ENCODE peak calls at places on chromosomes 6 and 20, in ten cellular contexts. One of them, this sample, is unnamed.

GRCh38 chr20:59405819-59406218 is 105.4 kb downstream of the EDN3 start:
- DNase-seq in cardiac muscle cell: no peak
- DNase-seq in bronchial epithelial cell: no peak
- DNase-seq in mammary epithelial cell: no peak
- DNase-seq in kidney epithelial cell: no peak
- DNase-seq in AG04450: no peak
- DNase-seq in heart left ventricle: no peak
- DNase-seq in pancreas: no peak
- DNase-seq in breast epithelium: no peak
- DNase-seq in CD8-positive, alpha-beta T cell: no peak
- DNase-seq in this sample: no peak

GRCh38 chr20:17624070-17624469 is 54.2 kb downstream of the DSTN start:
- DNase-seq in cardiac muscle cell: no peak
- DNase-seq in bronchial epithelial cell: no peak
- DNase-seq in mammary epithelial cell: no peak
- DNase-seq in kidney epithelial cell: no peak
- DNase-seq in AG04450: no peak
- DNase-seq in heart left ventricle: no peak
- DNase-seq in pancreas: no peak
- DNase-seq in breast epithelium: no peak
- DNase-seq in CD8-positive, alpha-beta T cell: no peak
- DNase-seq in this sample: no peak

GRCh38 chr20:36881331-36881730 is 5.4 kb downstream of the TLDC2 start:
- DNase-seq in cardiac muscle cell: no peak
- DNase-seq in bronchial epithelial cell: no peak
- DNase-seq in mammary epithelial cell: no peak
- DNase-seq in kidney epithelial cell: no peak
- DNase-seq in AG04450: no peak
- DNase-seq in heart left ventricle: no peak
- DNase-seq in pancreas: no peak
- DNase-seq in breast epithelium: no peak
- DNase-seq in CD8-positive, alpha-beta T cell: no peak
- DNase-seq in this sample: no peak

GRCh38 chr6:13259393-13259792 is 68.9 kb downstream of the TBC1D7 start:
- DNase-seq in cardiac muscle cell: no peak
- DNase-seq in bronchial epithelial cell: no peak
- DNase-seq in mammary epithelial cell: no peak
- DNase-seq in kidney epithelial cell: no peak
- DNase-seq in AG04450: no peak
- DNase-seq in heart left ventricle: no peak
- DNase-seq in pancreas: no peak
- DNase-seq in breast epithelium: no peak
- DNase-seq in CD8-positive, alpha-beta T cell: no peak
- DNase-seq in this sample: no peak

GRCh38 chr20:14644698-14645097 is 307.3 kb upstream of the FLRT3 start:
- DNase-seq in cardiac muscle cell: no peak
- DNase-seq in bronchial epithelial cell: no peak
- DNase-seq in mammary epithelial cell: no peak
- DNase-seq in kidney epithelial cell: no peak
- DNase-seq in AG04450: no peak
- DNase-seq in heart left ventricle: no peak
- DNase-seq in pancreas: no peak
- DNase-seq in breast epithelium: no peak
- DNase-seq in CD8-positive, alpha-beta T cell: no peak
- DNase-seq in this sample: no peak

GRCh38 chr6:41584668-41585205 is 38.6 kb downstream of the FOXP4 start:
- DNase-seq in cardiac muscle cell: peak
- DNase-seq in bronchial epithelial cell: peak
- DNase-seq in mammary epithelial cell: no peak
- DNase-seq in kidney epithelial cell: no peak
- DNase-seq in AG04450: no peak
- DNase-seq in heart left ventricle: no peak
- DNase-seq in pancreas: peak
- DNase-seq in breast epithelium: peak
- DNase-seq in CD8-positive, alpha-beta T cell: no peak
- DNase-seq in this sample: no peak

GRCh38 chr6:148835920-148836441 is 89.2 kb downstream of the UST start:
- DNase-seq in cardiac muscle cell: no peak
- DNase-seq in bronchial epithelial cell: peak
- DNase-seq in mammary epithelial cell: no peak
- DNase-seq in kidney epithelial cell: no peak
- DNase-seq in AG04450: peak
- DNase-seq in heart left ventricle: no peak
- DNase-seq in pancreas: no peak
- DNase-seq in breast epithelium: no peak
- DNase-seq in CD8-positive, alpha-beta T cell: no peak
- DNase-seq in this sample: peak

GRCh38 chr6:168370310-168370991 is 50.9 kb upstream of the DACT2 start:
- DNase-seq in cardiac muscle cell: peak
- DNase-seq in bronchial epithelial cell: peak
- DNase-seq in mammary epithelial cell: no peak
- DNase-seq in kidney epithelial cell: no peak
- DNase-seq in AG04450: no peak
- DNase-seq in heart left ventricle: peak
- DNase-seq in pancreas: peak
- DNase-seq in breast epithelium: peak
- DNase-seq in CD8-positive, alpha-beta T cell: peak
- DNase-seq in this sample: peak

GRCh38 chr6:16466778-16467177 is 228.4 kb downstream of the GMPR start:
- DNase-seq in cardiac muscle cell: no peak
- DNase-seq in bronchial epithelial cell: no peak
- DNase-seq in mammary epithelial cell: no peak
- DNase-seq in kidney epithelial cell: no peak
- DNase-seq in AG04450: no peak
- DNase-seq in heart left ventricle: no peak
- DNase-seq in pancreas: no peak
- DNase-seq in breast epithelium: no peak
- DNase-seq in CD8-positive, alpha-beta T cell: no peak
- DNase-seq in this sample: no peak

GRCh38 chr6:52718535-52718934 is 44.7 kb downstream of the GSTA2 start:
- DNase-seq in cardiac muscle cell: no peak
- DNase-seq in bronchial epithelial cell: peak
- DNase-seq in mammary epithelial cell: no peak
- DNase-seq in kidney epithelial cell: no peak
- DNase-seq in AG04450: no peak
- DNase-seq in heart left ventricle: no peak
- DNase-seq in pancreas: no peak
- DNase-seq in breast epithelium: no peak
- DNase-seq in CD8-positive, alpha-beta T cell: no peak
- DNase-seq in this sample: peak

GRCh38 chr20:41213150-41213820 is 75.9 kb downstream of the PLCG1 start:
- DNase-seq in cardiac muscle cell: no peak
- DNase-seq in bronchial epithelial cell: peak
- DNase-seq in mammary epithelial cell: peak
- DNase-seq in kidney epithelial cell: no peak
- DNase-seq in AG04450: no peak
- DNase-seq in heart left ventricle: no peak
- DNase-seq in pancreas: no peak
- DNase-seq in breast epithelium: no peak
- DNase-seq in CD8-positive, alpha-beta T cell: no peak
- DNase-seq in this sample: no peak

GRCh38 chr6:145818796-145819195 is 4.2 kb upstream of the FBXO30 start:
- DNase-seq in cardiac muscle cell: no peak
- DNase-seq in bronchial epithelial cell: no peak
- DNase-seq in mammary epithelial cell: no peak
- DNase-seq in kidney epithelial cell: no peak
- DNase-seq in AG04450: no peak
- DNase-seq in heart left ventricle: no peak
- DNase-seq in pancreas: no peak
- DNase-seq in breast epithelium: no peak
- DNase-seq in CD8-positive, alpha-beta T cell: no peak
- DNase-seq in this sample: no peak

GRCh38 chr6:125944434-125944816 is 12.1 kb upstream of the HINT3 start:
- DNase-seq in cardiac muscle cell: no peak
- DNase-seq in bronchial epithelial cell: peak
- DNase-seq in mammary epithelial cell: peak
- DNase-seq in kidney epithelial cell: no peak
- DNase-seq in AG04450: no peak
- DNase-seq in heart left ventricle: peak
- DNase-seq in pancreas: peak
- DNase-seq in breast epithelium: peak
- DNase-seq in CD8-positive, alpha-beta T cell: no peak
- DNase-seq in this sample: peak

GRCh38 chr20:54061106-54061881 is 9.1 kb downstream of the BCAS1 start:
- DNase-seq in cardiac muscle cell: no peak
- DNase-seq in bronchial epithelial cell: peak
- DNase-seq in mammary epithelial cell: peak
- DNase-seq in kidney epithelial cell: no peak
- DNase-seq in AG04450: no peak
- DNase-seq in heart left ventricle: no peak
- DNase-seq in pancreas: no peak
- DNase-seq in breast epithelium: no peak
- DNase-seq in CD8-positive, alpha-beta T cell: no peak
- DNase-seq in this sample: peak

GRCh38 chr20:54059691-54060364 is 10.6 kb downstream of the BCAS1 start:
- DNase-seq in cardiac muscle cell: no peak
- DNase-seq in bronchial epithelial cell: no peak
- DNase-seq in mammary epithelial cell: no peak
- DNase-seq in kidney epithelial cell: no peak
- DNase-seq in AG04450: no peak
- DNase-seq in heart left ventricle: no peak
- DNase-seq in pancreas: no peak
- DNase-seq in breast epithelium: no peak
- DNase-seq in CD8-positive, alpha-beta T cell: no peak
- DNase-seq in this sample: no peak

GRCh38 chr20:54054516-54054915 is 15.9 kb downstream of the BCAS1 start:
- DNase-seq in cardiac muscle cell: no peak
- DNase-seq in bronchial epithelial cell: peak
- DNase-seq in mammary epithelial cell: peak
- DNase-seq in kidney epithelial cell: no peak
- DNase-seq in AG04450: no peak
- DNase-seq in heart left ventricle: no peak
- DNase-seq in pancreas: peak
- DNase-seq in breast epithelium: no peak
- DNase-seq in CD8-positive, alpha-beta T cell: no peak
- DNase-seq in this sample: no peak

GRCh38 chr20:54058420-54059139 is 11.8 kb downstream of the BCAS1 start:
- DNase-seq in cardiac muscle cell: no peak
- DNase-seq in bronchial epithelial cell: no peak
- DNase-seq in mammary epithelial cell: no peak
- DNase-seq in kidney epithelial cell: no peak
- DNase-seq in AG04450: no peak
- DNase-seq in heart left ventricle: no peak
- DNase-seq in pancreas: no peak
- DNase-seq in breast epithelium: no peak
- DNase-seq in CD8-positive, alpha-beta T cell: no peak
- DNase-seq in this sample: no peak

GRCh38 chr20:54056762-54057639 is 13.4 kb downstream of the BCAS1 start:
- DNase-seq in cardiac muscle cell: no peak
- DNase-seq in bronchial epithelial cell: no peak
- DNase-seq in mammary epithelial cell: no peak
- DNase-seq in kidney epithelial cell: no peak
- DNase-seq in AG04450: no peak
- DNase-seq in heart left ventricle: no peak
- DNase-seq in pancreas: no peak
- DNase-seq in breast epithelium: no peak
- DNase-seq in CD8-positive, alpha-beta T cell: no peak
- DNase-seq in this sample: no peak
- TF ChIP-seq CTCF in cardiac muscle cell: no peak
- TF ChIP-seq CTCF in bronchial epithelial cell: no peak
- TF ChIP-seq CTCF in mammary epithelial cell: no peak
- TF ChIP-seq CTCF in kidney epithelial cell: no peak
- TF ChIP-seq CTCF in AG04450: no peak
- TF ChIP-seq CTCF in heart left ventricle: no peak
- TF ChIP-seq CTCF in pancreas: no peak
- TF ChIP-seq CTCF in breast epithelium: no peak
- TF ChIP-seq CTCF in CD8-positive, alpha-beta T cell: no peak
- TF ChIP-seq CTCF in this sample: peak

GRCh38 chr20:3239867-3240775 is 1.1 kb upstream of the SLC4A11 start:
- DNase-seq in cardiac muscle cell: no peak
- DNase-seq in bronchial epithelial cell: peak
- DNase-seq in mammary epithelial cell: peak
- DNase-seq in kidney epithelial cell: no peak
- DNase-seq in AG04450: no peak
- DNase-seq in heart left ventricle: no peak
- DNase-seq in pancreas: no peak
- DNase-seq in breast epithelium: no peak
- DNase-seq in CD8-positive, alpha-beta T cell: no peak
- DNase-seq in this sample: peak
- H3K4me3 ChIP-seq in cardiac muscle cell: peak
- H3K4me3 ChIP-seq in bronchial epithelial cell: peak
- H3K4me3 ChIP-seq in mammary epithelial cell: peak
- H3K4me3 ChIP-seq in kidney epithelial cell: peak
- H3K4me3 ChIP-seq in AG04450: peak
- H3K4me3 ChIP-seq in heart left ventricle: peak
- H3K4me3 ChIP-seq in pancreas: peak
- H3K4me3 ChIP-seq in breast epithelium: peak
- H3K4me3 ChIP-seq in CD8-positive, alpha-beta T cell: peak
- H3K4me3 ChIP-seq in this sample: peak

GRCh38 chr6:84220809-84221409 is 6.5 kb downstream of the CEP162 start:
- DNase-seq in cardiac muscle cell: peak
- DNase-seq in bronchial epithelial cell: peak
- DNase-seq in mammary epithelial cell: peak
- DNase-seq in kidney epithelial cell: no peak
- DNase-seq in AG04450: no peak
- DNase-seq in heart left ventricle: no peak
- DNase-seq in pancreas: no peak
- DNase-seq in breast epithelium: no peak
- DNase-seq in CD8-positive, alpha-beta T cell: no peak
- DNase-seq in this sample: peak
- TF ChIP-seq CTCF in cardiac muscle cell: peak
- TF ChIP-seq CTCF in bronchial epithelial cell: peak
- TF ChIP-seq CTCF in mammary epithelial cell: peak
- TF ChIP-seq CTCF in kidney epithelial cell: peak
- TF ChIP-seq CTCF in AG04450: peak
- TF ChIP-seq CTCF in heart left ventricle: peak
- TF ChIP-seq CTCF in pancreas: peak
- TF ChIP-seq CTCF in breast epithelium: peak
- TF ChIP-seq CTCF in CD8-positive, alpha-beta T cell: peak
- TF ChIP-seq CTCF in this sample: peak

GRCh38 chr6:15449001-15449400 is 203.1 kb downstream of the JARID2 start:
- DNase-seq in cardiac muscle cell: no peak
- DNase-seq in bronchial epithelial cell: no peak
- DNase-seq in mammary epithelial cell: no peak
- DNase-seq in kidney epithelial cell: no peak
- DNase-seq in AG04450: no peak
- DNase-seq in heart left ventricle: no peak
- DNase-seq in pancreas: no peak
- DNase-seq in breast epithelium: no peak
- DNase-seq in CD8-positive, alpha-beta T cell: no peak
- DNase-seq in this sample: no peak

GRCh38 chr6:15452182-15452941 is 206.5 kb downstream of the JARID2 start:
- DNase-seq in cardiac muscle cell: no peak
- DNase-seq in bronchial epithelial cell: no peak
- DNase-seq in mammary epithelial cell: no peak
- DNase-seq in kidney epithelial cell: no peak
- DNase-seq in AG04450: no peak
- DNase-seq in heart left ventricle: no peak
- DNase-seq in pancreas: no peak
- DNase-seq in breast epithelium: no peak
- DNase-seq in CD8-positive, alpha-beta T cell: no peak
- DNase-seq in this sample: no peak

GRCh38 chr6:15453622-15454021 is 207.8 kb downstream of the JARID2 start:
- DNase-seq in cardiac muscle cell: no peak
- DNase-seq in bronchial epithelial cell: no peak
- DNase-seq in mammary epithelial cell: no peak
- DNase-seq in kidney epithelial cell: no peak
- DNase-seq in AG04450: no peak
- DNase-seq in heart left ventricle: no peak
- DNase-seq in pancreas: no peak
- DNase-seq in breast epithelium: no peak
- DNase-seq in CD8-positive, alpha-beta T cell: no peak
- DNase-seq in this sample: no peak

GRCh38 chr6:15453186-15453585 is 207.3 kb downstream of the JARID2 start:
- DNase-seq in cardiac muscle cell: no peak
- DNase-seq in bronchial epithelial cell: no peak
- DNase-seq in mammary epithelial cell: no peak
- DNase-seq in kidney epithelial cell: no peak
- DNase-seq in AG04450: no peak
- DNase-seq in heart left ventricle: no peak
- DNase-seq in pancreas: no peak
- DNase-seq in breast epithelium: no peak
- DNase-seq in CD8-positive, alpha-beta T cell: no peak
- DNase-seq in this sample: no peak

GRCh38 chr6:15451738-15452137 is 205.9 kb downstream of the JARID2 start:
- DNase-seq in cardiac muscle cell: no peak
- DNase-seq in bronchial epithelial cell: no peak
- DNase-seq in mammary epithelial cell: no peak
- DNase-seq in kidney epithelial cell: no peak
- DNase-seq in AG04450: no peak
- DNase-seq in heart left ventricle: no peak
- DNase-seq in pancreas: no peak
- DNase-seq in breast epithelium: no peak
- DNase-seq in CD8-positive, alpha-beta T cell: no peak
- DNase-seq in this sample: no peak
- H3K4me3 ChIP-seq in cardiac muscle cell: no peak
- H3K4me3 ChIP-seq in bronchial epithelial cell: no peak
- H3K4me3 ChIP-seq in mammary epithelial cell: no peak
- H3K4me3 ChIP-seq in kidney epithelial cell: no peak
- H3K4me3 ChIP-seq in AG04450: no peak
- H3K4me3 ChIP-seq in heart left ventricle: no peak
- H3K4me3 ChIP-seq in pancreas: no peak
- H3K4me3 ChIP-seq in breast epithelium: no peak
- H3K4me3 ChIP-seq in CD8-positive, alpha-beta T cell: no peak
- H3K4me3 ChIP-seq in this sample: no peak